ENCODE peak calls at places on chromosomes 16 and 17, in four cellular contexts. Q, N, E and G are unnamed samples.
A peak's percentile ranks its signal among the peaks of the same experiment; 100 is the strongest.

GRCh38 chr16:85460252-85460982 is 152.7 kb upstream of the GSE1 start:
- DNase-seq in Q (peak; percentile 34), E (no peak), N (no peak), G (peak; percentile 29)

GRCh38 chr16:88279998-88280397 is 102.8 kb upstream of the ZNF469 start:
- DNase-seq in Q (no peak), E (no peak), N (no peak), G (no peak)

GRCh38 chr16:88533381-88533831 is 36.8 kb upstream of the ZC3H18 start:
- DNase-seq in Q (no peak), E (no peak), N (no peak), G (no peak)

GRCh38 chr17:67490471-67490870 is 113.4 kb downstream of the PITPNC1 start:
- DNase-seq in Q (no peak), E (no peak), N (no peak), G (no peak)

GRCh38 chr16:20114356-20114755 is 40.7 kb upstream of the GPR139 start:
- DNase-seq in N (no peak), Q (no peak), E (no peak), G (no peak)

GRCh38 chr16:19113577-19114358 is at the start of gene ITPRIPL2:
- DNase-seq in E (peak; percentile 83), N (peak; percentile 93), Q (peak; percentile 89), G (peak; percentile 86)

GRCh38 chr17:42554250-42555121 is 1.8 kb downstream of the HSD17B1 start:
- DNase-seq in Q (peak; percentile 92), E (peak; percentile 89), N (peak; percentile 92), G (peak; percentile 89)

GRCh38 chr16:85227924-85228462 is 115.7 kb upstream of the CIBAR2 start:
- DNase-seq in Q (peak; percentile 60), N (no peak), E (no peak), G (no peak)

GRCh38 chr16:19728636-19728965 is 10.5 kb downstream of the IQCK start:
- DNase-seq in N (no peak), Q (no peak), E (no peak), G (no peak)

GRCh38 chr16:20334396-20334795 is 7.1 kb upstream of the GP2 start:
- DNase-seq in N (no peak), Q (no peak), E (no peak), G (no peak)

GRCh38 chr17:75765981-75766380 is 989 bp upstream of the GALK1 start:
- DNase-seq in Q (no peak), N (no peak), E (no peak), G (no peak)

DNA sequence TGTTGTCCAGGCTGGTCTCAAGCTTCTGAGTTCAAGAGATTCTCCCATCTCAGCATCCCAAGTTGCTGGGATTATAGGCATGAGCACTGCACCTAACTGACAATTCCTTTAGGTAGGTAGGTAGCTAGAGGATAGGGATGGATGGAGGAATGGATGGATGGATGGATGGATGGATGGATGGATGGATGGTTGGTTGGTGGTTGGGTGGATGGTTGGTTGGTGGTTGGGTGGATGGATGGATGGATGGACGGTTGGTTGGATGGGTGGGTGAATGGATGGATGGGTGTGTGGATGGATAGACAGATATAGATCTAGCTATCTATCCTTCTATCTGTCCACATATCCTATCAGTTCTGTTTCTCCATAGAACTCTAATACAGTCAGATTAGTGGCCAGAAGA is 19.3 kb upstream of the ADCY9 start:
- DNase-seq in Q (no peak), E (no peak), N (no peak), G (no peak)
- H3K27ac ChIP-seq in Q (peak overlapping the region; percentile 53), E (no peak overlapping the region), N (no peak overlapping the region), G (no peak overlapping the region)

GRCh38 chr16:47965439-47965838 is 190.4 kb downstream of the ABCC12 start:
- DNase-seq in E (no peak), N (no peak), Q (no peak), G (no peak)
- H3K4me3 ChIP-seq in E (no peak overlapping the region), N (no peak overlapping the region), Q (no peak overlapping the region), G (no peak overlapping the region)

GRCh38 chr17:19629449-19629848 is 19.1 kb upstream of the ALDH3A2 start:
- DNase-seq in E (no peak), Q (no peak), N (no peak), G (no peak)

GRCh38 chr17:19626079-19626478 is 22.5 kb upstream of the ALDH3A2 start:
- DNase-seq in Q (no peak), E (no peak), N (no peak), G (no peak)

GRCh38 chr17:19631905-19632304 is 16.6 kb upstream of the ALDH3A2 start:
- DNase-seq in N (no peak), Q (no peak), E (no peak), G (no peak)

GRCh38 chr17:19630651-19631050 is 17.9 kb upstream of the ALDH3A2 start:
- DNase-seq in N (no peak), Q (no peak), E (no peak), G (no peak)

GRCh38 chr17:19630035-19630434 is 18.5 kb upstream of the ALDH3A2 start:
- DNase-seq in E (no peak), Q (no peak), N (no peak), G (no peak)
- H3K27ac ChIP-seq in E (no peak overlapping the region), Q (no peak overlapping the region), N (no peak overlapping the region), G (no peak overlapping the region)

DNA sequence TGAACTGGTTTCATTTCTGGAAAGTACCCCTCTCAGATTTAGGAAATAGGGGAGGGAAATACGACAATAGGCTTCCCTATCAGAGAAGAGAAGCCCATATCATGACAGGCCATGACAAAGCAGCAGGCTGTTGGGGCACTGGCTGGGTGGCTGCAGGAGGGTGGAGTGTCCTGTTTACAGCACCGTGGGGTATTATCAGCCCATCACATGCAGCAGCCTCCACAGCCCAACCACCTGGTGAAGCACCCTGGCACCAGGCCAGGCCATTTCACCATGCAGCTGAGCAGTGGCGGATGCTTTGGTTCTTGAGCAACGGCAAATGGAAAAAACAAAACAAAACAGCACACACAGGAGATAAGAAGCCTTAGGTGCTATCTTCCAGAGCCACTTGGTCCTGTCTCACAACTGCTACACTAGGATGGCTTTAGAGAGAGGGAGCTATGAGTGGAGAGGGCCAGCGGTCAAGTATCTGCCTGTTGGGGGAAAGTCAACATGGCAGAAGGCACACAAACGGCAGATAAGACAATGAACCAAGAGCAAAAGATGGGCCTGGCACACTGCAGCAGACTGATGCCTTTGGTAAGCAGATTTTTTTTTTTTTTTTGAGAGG is 24.2 kb downstream of the FAM117A start:
- DNase-seq in Q (peak; percentile 70), E (peak; percentile 16), N (peak; percentile 84), G (peak; percentile 52)
- H3K4me3 ChIP-seq in Q (no peak overlapping the region), E (no peak overlapping the region), N (no peak overlapping the region), G (no peak overlapping the region)

GRCh38 chr16:632486-633335 is 1.9 kb downstream of the WFIKKN1 start:
- DNase-seq in N (no peak), Q (no peak), E (no peak), G (no peak)

GRCh38 chr16:631808-632358 is 1.1 kb downstream of the WFIKKN1 start:
- DNase-seq in Q (no peak), E (no peak), N (no peak), G (no peak)

GRCh38 chr16:630024-630814 is 566 bp upstream of the WFIKKN1 start:
- DNase-seq in Q (no peak), E (no peak), N (no peak), G (no peak)

GRCh38 chr16:629289-630023 is 1.3 kb upstream of the WFIKKN1 start:
- DNase-seq in Q (no peak), N (no peak), E (no peak), G (peak; percentile 18)

DNA sequence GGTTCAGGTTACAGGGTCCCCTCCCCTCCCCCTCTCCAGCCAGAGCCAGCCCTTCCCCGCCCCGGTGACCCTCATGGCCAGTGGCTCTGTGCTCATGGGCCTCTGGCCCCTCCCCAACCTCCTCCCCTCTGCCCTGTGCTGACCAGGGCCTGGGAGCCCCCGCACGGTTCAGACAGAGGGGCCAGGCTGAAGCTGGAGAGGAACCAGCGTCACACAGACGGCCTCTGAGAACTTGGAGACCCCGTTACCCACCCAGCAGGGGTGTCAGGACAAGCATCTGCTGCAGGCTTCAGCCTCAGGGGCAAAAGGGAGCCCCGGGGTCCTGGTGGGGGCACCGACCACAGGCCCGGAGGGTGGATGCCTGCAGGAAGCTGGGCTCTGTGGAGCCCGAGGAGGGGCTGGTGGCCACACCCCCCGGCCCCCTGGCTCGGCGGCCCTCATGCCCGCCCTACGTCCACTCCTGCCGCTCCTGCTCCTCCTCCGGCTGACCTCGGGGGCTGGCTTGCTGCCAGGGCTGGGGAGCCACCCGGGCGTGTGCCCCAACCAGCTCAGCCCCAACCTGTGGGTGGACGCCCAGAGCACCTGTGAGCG is at the start of gene WFIKKN1:
- DNase-seq in E (no peak), N (no peak), Q (no peak), G (peak; percentile 67)
- H3K27ac ChIP-seq in E (no peak within 1 kb of the TSS), N (peak within 1 kb of the TSS; percentile 46), Q (no peak within 1 kb of the TSS), G (no peak within 1 kb of the TSS)

GRCh38 chr17:9900744-9901143 is 4.3 kb downstream of the RCVRN start:
- DNase-seq in Q (no peak), N (no peak), E (no peak), G (no peak)

GRCh38 chr17:9904277-9905077 is 594 bp downstream of the RCVRN start:
- DNase-seq in Q (no peak), N (no peak), E (no peak), G (no peak)

GRCh38 chr17:9900019-9900594 is 5.0 kb downstream of the RCVRN start:
- DNase-seq in N (no peak), Q (no peak), E (no peak), G (no peak)

GRCh38 chr17:9899280-9900018 is 5.6 kb downstream of the RCVRN start:
- DNase-seq in Q (no peak), E (no peak), N (no peak), G (no peak)

GRCh38 chr17:9902116-9902515 is 3.0 kb downstream of the RCVRN start:
- DNase-seq in Q (no peak), N (no peak), E (no peak), G (no peak)
- H3K4me3 ChIP-seq in Q (no peak overlapping the region), N (no peak overlapping the region), E (no peak overlapping the region), G (no peak overlapping the region)

DNA sequence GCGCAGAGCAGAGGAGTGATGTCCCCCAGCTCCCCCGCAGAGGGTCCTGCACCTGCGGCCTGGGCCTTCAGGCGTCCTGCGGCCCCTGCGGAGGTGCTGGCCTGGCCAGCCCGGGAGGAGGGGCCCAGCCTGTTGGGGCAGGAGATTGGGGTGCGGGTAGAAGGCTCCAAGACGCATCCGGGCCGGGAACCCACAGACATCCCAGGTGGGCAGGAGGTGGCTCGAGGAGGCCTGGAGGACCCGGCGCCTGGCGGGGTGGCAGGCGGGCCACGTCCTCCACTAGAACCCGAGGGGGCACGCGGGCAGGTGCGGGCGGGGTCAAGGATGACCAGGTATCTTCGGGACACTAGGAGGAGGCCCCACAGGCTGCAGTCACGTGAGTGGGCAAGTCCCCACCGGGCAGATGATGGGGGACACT is 647 bp upstream of the SECTM1 start:
- DNase-seq in E (no peak), Q (no peak), N (no peak), G (no peak)
- H3K27ac ChIP-seq in E (no peak overlapping the region), Q (peak overlapping the region; percentile 59), N (peak overlapping the region; percentile 83), G (peak overlapping the region; percentile 73)